ENCODE peak calls at places on chromosomes 5 and 9, in seven cellular contexts. X is mesenchymal stem cell, D is IMR-90, L is H9, A is mesendoderm, W is trophoblast cell, O is H1. Z is an unnamed sample.

GRCh38 chr5:115262405-115263247 is at the start of gene PGGT1B:
- DNase-seq in X (peak), D (peak), L (peak), A (peak), W (peak), O (peak), Z (peak)

GRCh38 chr5:172728481-172729241 is 42.3 kb downstream of the DUSP1 start:
- DNase-seq in X (no peak), D (no peak), L (no peak), A (no peak), W (no peak), O (no peak), Z (no peak)

GRCh38 chr9:17204611-17205165 is 69.8 kb downstream of the CNTLN start:
- DNase-seq in X (no peak), D (no peak), L (no peak), A (peak), W (no peak), O (no peak), Z (peak)

GRCh38 chr5:136963521-136963920 is 535.6 kb downstream of the SPOCK1 start:
- DNase-seq in X (no peak), D (no peak), L (no peak), A (no peak), W (no peak), O (no peak), Z (no peak)

GRCh38 chr5:120717381-120717780 is 253.3 kb downstream of the PRR16 start:
- DNase-seq in X (no peak), D (no peak), L (no peak), A (no peak), W (no peak), O (no peak), Z (no peak)

GRCh38 chr9:134168731-134169130 is 4.4 kb upstream of the RNU6ATAC start:
- DNase-seq in X (no peak), D (no peak), L (peak), A (peak), W (no peak), O (no peak), Z (no peak)

GRCh38 chr5:84450617-84451414 is 66.1 kb upstream of the EDIL3 start:
- DNase-seq in X (peak), D (peak), L (no peak), A (no peak), W (no peak), O (no peak), Z (no peak)

GRCh38 chr5:6202615-6203365 is 175.6 kb downstream of the MED10 start:
- DNase-seq in X (no peak), D (no peak), L (peak), A (peak), W (no peak), O (peak), Z (no peak)

GRCh38 chr5:41648976-41649375 is 138.6 kb upstream of the PLCXD3 start:
- DNase-seq in X (no peak), D (peak), L (no peak), A (no peak), W (no peak), O (no peak), Z (no peak)

GRCh38 chr9:85508616-85509015 is 233.1 kb downstream of the AGTPBP1 start:
- DNase-seq in X (no peak), D (no peak), L (peak), A (peak), W (peak), O (no peak), Z (no peak)

GRCh38 chr9:131851414-131851813 is 111.5 kb upstream of the RAPGEF1 start:
- DNase-seq in X (no peak), D (no peak), L (no peak), A (peak), W (no peak), O (no peak), Z (no peak)

GRCh38 chr9:36992501-36993316 is 41.4 kb downstream of the PAX5 start:
- DNase-seq in X (no peak), D (no peak), L (no peak), A (no peak), W (no peak), O (no peak), Z (no peak)

GRCh38 chr5:148740966-148741742 is 85.3 kb upstream of the ADRB2 start:
- DNase-seq in X (peak), D (peak), L (no peak), A (peak), W (peak), O (no peak), Z (peak)

GRCh38 chr5:174293006-174293405 is 247.5 kb downstream of the NSG2 start:
- DNase-seq in X (no peak), D (no peak), L (peak), A (no peak), W (no peak), O (no peak), Z (no peak)

GRCh38 chr9:126613656-126614055 is at the start of gene LMX1B:
- DNase-seq in X (peak), D (peak), L (peak), A (peak), W (no peak), O (no peak), Z (no peak)

GRCh38 chr9:1490341-1491115 is 440.4 kb downstream of the DMRT2 start:
- DNase-seq in X (no peak), D (no peak), L (no peak), A (no peak), W (peak), O (no peak), Z (no peak)

GRCh38 chr9:121800376-121800775 is 148.9 kb downstream of the DAB2IP start:
- DNase-seq in X (no peak), D (no peak), L (no peak), A (no peak), W (no peak), O (no peak), Z (no peak)

GRCh38 chr9:33939924-33940874 is 108.5 kb downstream of the UBAP2 start:
- DNase-seq in X (no peak), D (no peak), L (no peak), A (no peak), W (no peak), O (no peak), Z (no peak)

GRCh38 chr9:99113418-99114048 is 8.6 kb downstream of the TGFBR1 start:
- DNase-seq in X (no peak), D (no peak), L (no peak), A (no peak), W (peak), O (no peak), Z (no peak)

GRCh38 chr9:4295160-4295559 is 4.7 kb downstream of the GLIS3 start:
- DNase-seq in X (no peak), D (no peak), L (no peak), A (no peak), W (no peak), O (no peak), Z (no peak)

GRCh38 chr9:121989010-121989409 is 104.1 kb downstream of the TTLL11 start:
- DNase-seq in X (no peak), D (peak), L (peak), A (peak), W (no peak), O (peak), Z (peak)

GRCh38 chr5:78288246-78288645 is 6.3 kb downstream of the AP3B1 start:
- DNase-seq in X (no peak), D (peak), L (no peak), A (no peak), W (no peak), O (no peak), Z (no peak)

GRCh38 chr5:64834037-64834436 is 65.3 kb downstream of the CWC27 start:
- DNase-seq in X (no peak), D (peak), L (no peak), A (no peak), W (no peak), O (no peak), Z (no peak)

GRCh38 chr5:144451187-144451973 is 280.7 kb downstream of the KCTD16 start:
- DNase-seq in X (no peak), D (no peak), L (no peak), A (peak), W (no peak), O (no peak), Z (no peak)

GRCh38 chr9:130845254-130845653 is 10.2 kb downstream of the ABL1 start:
- DNase-seq in X (no peak), D (no peak), L (no peak), A (no peak), W (no peak), O (no peak), Z (no peak)

GRCh38 chr9:306907-307306 is 92.2 kb downstream of the DOCK8 start:
- DNase-seq in X (no peak), D (no peak), L (peak), A (peak), W (peak), O (no peak), Z (no peak)

GRCh38 chr9:83433841-83434240 is 104.4 kb downstream of the FRMD3 start:
- DNase-seq in X (no peak), D (no peak), L (no peak), A (no peak), W (no peak), O (no peak), Z (no peak)

GRCh38 chr9:83964973-83965349 is 15.1 kb downstream of the HNRNPK start:
- DNase-seq in X (peak), D (peak), L (no peak), A (no peak), W (no peak), O (no peak), Z (no peak)

GRCh38 chr5:176697929-176698520 is 50.7 kb downstream of the TSPAN17 start:
- DNase-seq in X (no peak), D (no peak), L (peak), A (peak), W (no peak), O (no peak), Z (peak)

GRCh38 chr9:23644326-23644725 is 181.7 kb downstream of the ELAVL2 start:
- DNase-seq in X (no peak), D (no peak), L (no peak), A (no peak), W (no peak), O (no peak), Z (no peak)

GRCh38 chr5:56543431-56544385 is 271.6 kb upstream of the MAP3K1 start:
- DNase-seq in X (peak), D (peak), L (no peak), A (peak), W (peak), O (no peak), Z (no peak)

GRCh38 chr9:137215196-137215986 is 6.6 kb downstream of the RNF208 start:
- DNase-seq in X (no peak), D (no peak), L (no peak), A (no peak), W (no peak), O (no peak), Z (no peak)

GRCh38 chr5:109347252-109347888 is 62.4 kb downstream of the PJA2 start:
- DNase-seq in X (no peak), D (no peak), L (no peak), A (no peak), W (no peak), O (no peak), Z (no peak)

GRCh38 chr5:12277504-12278192 is 373.4 kb upstream of the CTNND2 start:
- DNase-seq in X (no peak), D (no peak), L (no peak), A (no peak), W (no peak), O (no peak), Z (no peak)

GRCh38 chr5:59093329-59093728 is 510.5 kb downstream of the RAB3C start:
- DNase-seq in X (no peak), D (peak), L (no peak), A (no peak), W (peak), O (no peak), Z (no peak)

GRCh38 chr9:95316794-95317118 is 753 bp downstream of the FANCC start:
- DNase-seq in X (peak), D (peak), L (peak), A (peak), W (peak), O (peak), Z (peak)

GRCh38 chr5:132819468-132819867 is 6.4 kb downstream of the SOWAHA start:
- DNase-seq in X (no peak), D (no peak), L (no peak), A (no peak), W (peak), O (no peak), Z (no peak)

GRCh38 chr5:157172408-157172807 is 6.3 kb upstream of the GARIN3 start:
- DNase-seq in X (no peak), D (no peak), L (no peak), A (peak), W (no peak), O (no peak), Z (no peak)

GRCh38 chr9:13145340-13145739 is 134.2 kb downstream of the MPDZ start:
- DNase-seq in X (no peak), D (no peak), L (no peak), A (no peak), W (peak), O (no peak), Z (no peak)
- H3K4me2 ChIP-seq in X (no peak), D (no peak), L (no peak), A (no peak), W (peak), O (no peak), Z (no peak)

GRCh38 chr5:31851290-31851689 is 212.4 kb downstream of the PDZD2 start:
- DNase-seq in X (no peak), D (no peak), L (no peak), A (no peak), W (no peak), O (no peak), Z (no peak)

GRCh38 chr5:31854625-31855526 is 215.9 kb downstream of the PDZD2 start:
- DNase-seq in X (peak), D (no peak), L (peak), A (peak), W (peak), O (peak), Z (peak)

GRCh38 chr5:31855527-31855862 is 216.6 kb downstream of the PDZD2 start:
- DNase-seq in X (peak), D (no peak), L (no peak), A (no peak), W (peak), O (no peak), Z (no peak)

GRCh38 chr5:31854181-31854624 is 215.3 kb downstream of the PDZD2 start:
- DNase-seq in X (peak), D (peak), L (peak), A (peak), W (peak), O (peak), Z (no peak)

DNA sequence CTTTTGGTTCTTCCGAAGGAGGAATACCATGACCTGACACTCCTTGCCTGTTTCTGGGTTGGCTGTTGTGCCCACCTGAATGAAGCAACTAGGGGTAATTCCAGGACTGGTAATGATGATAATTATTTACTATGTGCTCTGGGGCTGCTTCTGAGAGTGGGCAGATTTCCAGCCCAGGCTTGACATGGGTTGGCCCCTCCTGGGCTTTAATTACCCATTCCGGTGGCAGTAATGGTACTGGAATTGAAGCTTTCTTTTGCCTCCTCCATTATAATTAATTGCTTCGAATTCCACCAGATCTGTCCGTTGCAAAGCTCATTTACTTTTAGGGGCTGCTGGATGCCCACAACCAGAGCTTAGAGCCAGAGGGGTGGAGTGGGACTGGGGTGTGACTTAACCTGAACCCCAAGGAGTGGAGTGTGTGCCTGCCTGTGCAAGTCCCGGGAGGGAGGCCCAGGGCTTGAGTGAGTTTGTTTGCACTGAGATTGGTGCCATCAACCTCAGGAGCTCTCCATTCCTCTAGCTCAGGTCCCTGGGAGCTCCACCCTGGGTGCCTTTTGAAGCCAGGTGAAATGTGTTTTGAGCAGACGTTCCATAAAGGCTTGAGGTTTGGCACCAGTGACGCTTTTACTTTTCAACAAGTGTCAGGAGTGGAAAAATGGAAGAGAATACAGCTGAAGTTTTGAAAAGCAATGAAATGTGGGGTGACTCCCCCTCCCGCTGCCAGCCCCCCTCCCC is 214.6 kb downstream of the PDZD2 start:
- DNase-seq in X (no peak), D (no peak), L (no peak), A (peak), W (peak), O (no peak), Z (no peak)
- H3K18ac ChIP-seq in X (no peak), D (no peak), L (peak), A (peak), W (no peak), O (peak), Z (no peak)

GRCh38 chr5:180001742-180002141 is 69.8 kb downstream of the RNF130 start:
- DNase-seq in X (no peak), D (no peak), L (no peak), A (no peak), W (no peak), O (no peak), Z (no peak)

GRCh38 chr5:180007582-180007981 is 64.0 kb downstream of the RNF130 start:
- DNase-seq in X (no peak), D (no peak), L (no peak), A (peak), W (no peak), O (no peak), Z (no peak)

GRCh38 chr5:180008433-180008832 is 63.1 kb downstream of the RNF130 start:
- DNase-seq in X (no peak), D (no peak), L (no peak), A (no peak), W (no peak), O (no peak), Z (no peak)

GRCh38 chr5:180003145-180003544 is 68.4 kb downstream of the RNF130 start:
- DNase-seq in X (no peak), D (no peak), L (no peak), A (no peak), W (no peak), O (no peak), Z (no peak)

GRCh38 chr5:180006116-180006515 is 65.4 kb downstream of the RNF130 start:
- DNase-seq in X (no peak), D (no peak), L (no peak), A (no peak), W (no peak), O (no peak), Z (no peak)
- H3K4me2 ChIP-seq in X (no peak), D (no peak), L (no peak), A (no peak), W (no peak), O (no peak), Z (no peak)

GRCh38 chr5:98713027-98713426 is 60.4 kb upstream of the RGMB start:
- DNase-seq in X (peak), D (peak), L (no peak), A (no peak), W (no peak), O (no peak), Z (no peak)
- H3K18ac ChIP-seq in X (no peak), D (peak), L (no peak), A (no peak), W (no peak), O (no peak), Z (no peak)

GRCh38 chr9:116144038-116144437 is 9.6 kb upstream of the PAPPA start:
- DNase-seq in X (peak), D (peak), L (no peak), A (no peak), W (no peak), O (no peak), Z (no peak)
- H3K4me2 ChIP-seq in X (no peak), D (peak), L (no peak), A (no peak), W (no peak), O (no peak), Z (no peak)

GRCh38 chr5:127876384-127876783 is 173.2 kb downstream of the CCDC192 start:
- DNase-seq in X (no peak), D (no peak), L (no peak), A (no peak), W (no peak), O (no peak), Z (no peak)
- H3K18ac ChIP-seq in X (peak), D (no peak), L (no peak), A (no peak), W (no peak), O (no peak), Z (no peak)

GRCh38 chr9:89426389-89426961 is 71.4 kb downstream of the SEMA4D start:
- DNase-seq in X (no peak), D (no peak), L (no peak), A (no peak), W (no peak), O (no peak), Z (no peak)
- H3K4me2 ChIP-seq in X (no peak), D (no peak), L (no peak), A (no peak), W (no peak), O (no peak), Z (no peak)